ENCODE peak calls at places on chromosomes 4 and X, in six cellular contexts. G is AG08396, N is NCI-H2107, Q is left ventricle myocardium inferior, P is KG1, A is cardiac fibroblast. X is an unnamed sample.

GRCh38 chr4:24434193-24434728 is 150.1 kb downstream of the DHX15 start:
- DNase-seq in G (no peak), A (no peak), N (no peak), Q (no peak), P (no peak), X (peak; percentile 54)

GRCh38 chrX:111888600-111888999 is 12.6 kb downstream of the TRPC5OS start:
- DNase-seq in A (no peak), P (no peak), Q (no peak), G (no peak), N (no peak), X (no peak)

GRCh38 chr4:66169341-66169740 is 499.1 kb upstream of the EPHA5 start:
- DNase-seq in P (no peak), A (peak; percentile 42), N (no peak), Q (no peak), G (no peak), X (no peak)

GRCh38 chr4:24594887-24595286 is 10.5 kb upstream of the DHX15 start:
- DNase-seq in P (no peak), A (peak; percentile 29), Q (no peak), G (no peak), N (no peak), X (peak; percentile 39)

GRCh38 chr4:127134490-127134889 is 498.3 kb upstream of the INTU start:
- DNase-seq in Q (no peak), N (no peak), P (no peak), G (no peak), A (no peak), X (no peak)

GRCh38 chrX:94830717-94831116 is 1156.7 kb downstream of the FAM133A start:
- DNase-seq in G (no peak), A (no peak), Q (no peak), N (no peak), P (no peak), X (no peak)

GRCh38 chr4:25875281-25875745 is 12.5 kb upstream of the SEL1L3 start:
- DNase-seq in P (no peak), G (no peak), N (no peak), Q (no peak), A (no peak), X (no peak)

GRCh38 chr4:99653921-99654890 is 3.4 kb downstream of the C4orf54 start:
- DNase-seq in P (no peak), N (no peak), G (peak; percentile 31), Q (no peak), A (no peak), X (no peak)

GRCh38 chr4:106287353-106287969 is 28.5 kb downstream of the TBCK start:
- DNase-seq in N (no peak), A (peak; percentile 87), Q (no peak), G (peak; percentile 48), P (no peak), X (no peak)

GRCh38 chr4:33886356-33886755 is 2358.0 kb downstream of the ARAP2 start:
- DNase-seq in P (no peak), Q (no peak), G (no peak), A (no peak), N (no peak), X (no peak)

GRCh38 chrX:35380808-35381700 is 417.1 kb upstream of the MAGEB16 start:
- DNase-seq in N (no peak), A (peak; percentile 12), G (no peak), Q (no peak), P (no peak), X (peak; percentile 52)

GRCh38 chr4:121666091-121666679 is 30.6 kb downstream of the ANXA5 start:
- DNase-seq in A (peak; percentile 16), G (no peak), N (no peak), Q (peak; percentile 33), P (no peak), X (no peak)

GRCh38 chr4:38166082-38166481 is 205.9 kb downstream of the PTTG2 start:
- DNase-seq in G (no peak), P (peak; percentile 32), Q (no peak), A (no peak), N (no peak), X (no peak)

GRCh38 chr4:111991163-111991562 is 154.1 kb upstream of the FAM241A start:
- DNase-seq in Q (no peak), N (no peak), P (no peak), G (no peak), A (no peak), X (peak; percentile 93)

GRCh38 chr4:56655627-56656345 is 25.3 kb downstream of the HOPX start:
- DNase-seq in G (peak; percentile 57), P (no peak), A (no peak), N (no peak), Q (peak; percentile 18), X (peak; percentile 37)

GRCh38 chr4:99763635-99764101 is 53.0 kb upstream of the DAPP1 start:
- DNase-seq in A (peak; percentile 91), G (peak; percentile 71), N (no peak), Q (no peak), P (no peak), X (no peak)

GRCh38 chr4:141432000-141432712 is 204.2 kb upstream of the IL15 start:
- DNase-seq in N (no peak), G (no peak), P (no peak), Q (no peak), A (peak; percentile 17), X (peak; percentile 64)

GRCh38 chr4:129682586-129682985 is 586.6 kb downstream of the C4orf33 start:
- DNase-seq in P (no peak), Q (no peak), N (no peak), G (no peak), A (no peak), X (no peak)

GRCh38 chrX:17923546-17923945 is 62.4 kb upstream of the RAI2 start:
- DNase-seq in G (no peak), Q (no peak), A (no peak), P (no peak), N (no peak), X (peak; percentile 24)

GRCh38 chr4:168636506-168637176 is 139.8 kb downstream of the PALLD start:
- DNase-seq in Q (no peak), P (no peak), N (no peak), G (peak; percentile 44), A (peak; percentile 80), X (no peak)

GRCh38 chr4:83170952-83171399 is 56.4 kb upstream of the PLAC8 start:
- DNase-seq in P (no peak), N (no peak), Q (no peak), G (no peak), A (no peak), X (no peak)

GRCh38 chr4:11606078-11606477 is 177.4 kb upstream of the HS3ST1 start:
- DNase-seq in A (no peak), P (no peak), G (no peak), Q (no peak), N (no peak), X (no peak)

GRCh38 chr4:175951794-175952193 is 113.8 kb upstream of the WDR17 start:
- DNase-seq in G (no peak), P (no peak), N (no peak), Q (no peak), A (no peak), X (no peak)

GRCh38 chrX:71103110-71103983 is 3.2 kb downstream of the CXorf65 start:
- DNase-seq in Q (no peak), G (no peak), A (no peak), P (peak; percentile 15), N (no peak), X (peak; percentile 98)

GRCh38 chr4:185794637-185795036 is 17.4 kb downstream of the SORBS2 start:
- DNase-seq in G (no peak), P (no peak), N (no peak), Q (no peak), A (no peak), X (no peak)